ENCODE peak calls at places on chromosomes 3 and 15, in six cellular contexts. C is fibroblast of mammary gland; I is body of pancreas; D is CD4-positive, CD25-positive, alpha-beta regulatory T cell; N is aorta; R is PC-3. K is an unnamed sample.

GRCh38 chr15:84023636-84024035 is 211.9 kb upstream of the GOLGA6L4 start:
- DNase-seq in C (peak), I (peak), D (no peak), N (no peak), R (peak), K (no peak)

GRCh38 chr15:93043621-93044300 is 45.2 kb downstream of the RGMA start:
- DNase-seq in C (no peak), I (no peak), D (no peak), N (peak), R (no peak), K (peak)

GRCh38 chr15:51004103-51004536 is 90.6 kb downstream of the TNFAIP8L3 start:
- DNase-seq in C (peak), I (no peak), D (no peak), N (no peak), R (peak), K (no peak)

GRCh38 chr3:150968341-150968740 is 4.2 kb downstream of the CLRN1 start:
- DNase-seq in C (no peak), I (no peak), D (no peak), N (no peak), R (no peak), K (no peak)

GRCh38 chr3:45017826-45018225 is 8.3 kb upstream of the CLEC3B start:
- DNase-seq in C (no peak), I (no peak), D (no peak), N (no peak), R (no peak), K (no peak)

GRCh38 chr3:180987344-180987743 is 2.2 kb downstream of the DNAJC19 start:
- DNase-seq in C (no peak), I (no peak), D (no peak), N (no peak), R (no peak), K (no peak)

GRCh38 chr3:65398953-65399352 is 639.8 kb downstream of the MAGI1 start:
- DNase-seq in C (peak), I (no peak), D (no peak), N (no peak), R (peak), K (no peak)

GRCh38 chr15:69531302-69532027 is 78.8 kb downstream of the RPLP1 start:
- DNase-seq in C (no peak), I (no peak), D (no peak), N (no peak), R (no peak), K (no peak)

GRCh38 chr3:81728766-81729544 is 32.5 kb downstream of the GBE1 start:
- DNase-seq in C (peak), I (no peak), D (no peak), N (no peak), R (peak), K (no peak)

GRCh38 chr3:72265661-72266370 is 480.9 kb upstream of the PROK2 start:
- DNase-seq in C (no peak), I (no peak), D (no peak), N (no peak), R (no peak), K (no peak)

GRCh38 chr15:36608166-36608565 is 28.7 kb downstream of the CDIN1 start:
- DNase-seq in C (no peak), I (no peak), D (no peak), N (no peak), R (peak), K (no peak)

GRCh38 chr15:47485419-47485818 is 231.9 kb upstream of the SEMA6D start:
- DNase-seq in C (peak), I (no peak), D (no peak), N (no peak), R (peak), K (no peak)

GRCh38 chr3:58562498-58562897 is 14.7 kb downstream of the FAM107A start:
- DNase-seq in C (no peak), I (no peak), D (no peak), N (no peak), R (no peak), K (no peak)

GRCh38 chr3:173913397-173913796 is 515.9 kb downstream of the NLGN1 start:
- DNase-seq in C (peak), I (no peak), D (no peak), N (no peak), R (no peak), K (no peak)

GRCh38 chr3:125052671-125053303 is 3.0 kb downstream of the HEG1 start:
- DNase-seq in C (peak), I (no peak), D (no peak), N (peak), R (peak), K (no peak)

GRCh38 chr3:63607716-63608115 is 44.8 kb upstream of the SNTN start:
- DNase-seq in C (no peak), I (no peak), D (no peak), N (no peak), R (no peak), K (no peak)

GRCh38 chr3:74692-75243 is 121.8 kb upstream of the CHL1 start:
- DNase-seq in C (peak), I (no peak), D (no peak), N (no peak), R (no peak), K (no peak)

GRCh38 chr3:188486126-188486525 is 332.2 kb downstream of the LPP start:
- DNase-seq in C (peak), I (no peak), D (no peak), N (no peak), R (peak), K (no peak)

GRCh38 chr3:188348445-188349244 is 194.7 kb downstream of the LPP start:
- DNase-seq in C (peak), I (peak), D (no peak), N (peak), R (peak), K (peak)

GRCh38 chr15:40766194-40766830 is 2.4 kb downstream of the GCHFR start:
- DNase-seq in C (peak), I (no peak), D (no peak), N (no peak), R (no peak), K (no peak)

GRCh38 chr3:117355566-117355965 is 646.0 kb downstream of the TUSC7 start:
- DNase-seq in C (peak), I (peak), D (no peak), N (no peak), R (no peak), K (no peak)

GRCh38 chr3:23068016-23068728 is 135.0 kb upstream of the UBE2E2 start:
- DNase-seq in C (no peak), I (no peak), D (no peak), N (no peak), R (no peak), K (no peak)

GRCh38 chr15:77753238-77753873 is 120.6 kb upstream of the LINGO1 start:
- DNase-seq in C (peak), I (no peak), D (no peak), N (no peak), R (peak), K (no peak)

GRCh38 chr3:52682016-52682415 is 3.7 kb downstream of the PBRM1 start:
- DNase-seq in C (peak), I (peak), D (no peak), N (no peak), R (peak), K (no peak)

GRCh38 chr15:52006702-52007340 is 12.2 kb upstream of the MAPK6 start:
- DNase-seq in C (no peak), I (no peak), D (no peak), N (no peak), R (no peak), K (no peak)

GRCh38 chr3:184737641-184738518 is 26.0 kb upstream of the MAGEF1 start:
- DNase-seq in C (peak), I (no peak), D (no peak), N (no peak), R (peak), K (no peak)

GRCh38 chr3:19946291-19946831 is 536 bp upstream of the RAB5A start:
- DNase-seq in C (peak), I (no peak), D (peak), N (no peak), R (no peak), K (no peak)

GRCh38 chr3:108250626-108251025 is 28.4 kb upstream of the IFT57 start:
- DNase-seq in C (peak), I (no peak), D (no peak), N (no peak), R (peak), K (no peak)

GRCh38 chr3:70914889-70915288 is 602.5 kb upstream of the MDFIC2 start:
- DNase-seq in C (no peak), I (no peak), D (no peak), N (no peak), R (no peak), K (no peak)

GRCh38 chr3:143002083-143002712 is 828 bp downstream of the U2SURP start:
- DNase-seq in C (peak), I (no peak), D (peak), N (no peak), R (peak), K (no peak)

GRCh38 chr3:59189561-59190338 is 139.9 kb upstream of the CFAP20DC start:
- DNase-seq in C (peak), I (no peak), D (no peak), N (no peak), R (peak), K (no peak)

GRCh38 chr15:89543389-89543788 is 31.9 kb upstream of the TICRR start:
- DNase-seq in C (no peak), I (no peak), D (no peak), N (no peak), R (no peak), K (no peak)

GRCh38 chr15:22942306-22942855 is 37.8 kb downstream of the CYFIP1 start:
- DNase-seq in C (no peak), I (peak), D (no peak), N (peak), R (no peak), K (peak)

GRCh38 chr3:152037953-152038352 is 164.5 kb downstream of the SUCNR1 start:
- DNase-seq in C (peak), I (no peak), D (no peak), N (no peak), R (no peak), K (no peak)

GRCh38 chr3:44995142-44995770 is 19.2 kb downstream of the EXOSC7 start:
- DNase-seq in C (peak), I (peak), D (no peak), N (no peak), R (peak), K (peak)

GRCh38 chr3:138949002-138949418 is 2.0 kb downstream of the FOXL2NB start:
- DNase-seq in C (no peak), I (no peak), D (no peak), N (no peak), R (no peak), K (no peak)

GRCh38 chr3:138948371-138949001 is 1.5 kb downstream of the FOXL2NB start:
- DNase-seq in C (no peak), I (no peak), D (no peak), N (no peak), R (no peak), K (no peak)

GRCh38 chr3:138950701-138951100 is 3.7 kb downstream of the FOXL2NB start:
- DNase-seq in C (no peak), I (no peak), D (no peak), N (no peak), R (no peak), K (no peak)

GRCh38 chr3:138950006-138950644 is 3.1 kb downstream of the FOXL2NB start:
- DNase-seq in C (peak), I (peak), D (peak), N (no peak), R (no peak), K (no peak)

DNA sequence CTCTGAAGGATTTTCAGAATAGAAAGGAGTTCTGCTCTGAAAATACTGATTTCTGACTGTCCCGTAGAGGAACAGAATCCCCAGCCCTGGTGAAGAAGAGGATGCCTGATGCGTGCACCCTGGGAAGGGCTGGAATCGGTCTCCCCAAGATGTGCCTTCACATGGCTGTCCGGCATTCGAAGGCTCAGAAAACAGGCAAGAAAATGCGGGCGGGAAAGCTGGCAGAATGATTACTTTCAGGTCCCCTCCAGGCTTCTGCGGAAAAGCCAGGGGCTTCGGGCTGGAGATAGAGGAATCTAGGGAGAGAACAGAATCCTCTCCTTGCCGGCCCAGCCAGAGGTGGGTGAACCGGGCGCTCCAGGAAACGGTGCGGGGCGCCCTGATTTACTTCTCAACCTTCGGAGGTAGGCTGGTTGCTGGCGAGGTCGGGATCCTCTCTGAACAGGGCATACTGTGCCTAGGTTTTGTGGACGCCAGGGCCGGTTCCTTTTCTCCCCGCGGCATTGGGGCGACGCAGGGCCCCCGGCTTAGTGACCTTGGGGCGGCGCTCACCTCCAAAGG is 2.5 kb downstream of the FOXL2NB start:
- DNase-seq in C (no peak), I (no peak), D (no peak), N (no peak), R (no peak), K (no peak)
- H3K4me3 ChIP-seq in C (peak), I (no peak), D (no peak), N (peak), R (no peak), K (peak)

DNA sequence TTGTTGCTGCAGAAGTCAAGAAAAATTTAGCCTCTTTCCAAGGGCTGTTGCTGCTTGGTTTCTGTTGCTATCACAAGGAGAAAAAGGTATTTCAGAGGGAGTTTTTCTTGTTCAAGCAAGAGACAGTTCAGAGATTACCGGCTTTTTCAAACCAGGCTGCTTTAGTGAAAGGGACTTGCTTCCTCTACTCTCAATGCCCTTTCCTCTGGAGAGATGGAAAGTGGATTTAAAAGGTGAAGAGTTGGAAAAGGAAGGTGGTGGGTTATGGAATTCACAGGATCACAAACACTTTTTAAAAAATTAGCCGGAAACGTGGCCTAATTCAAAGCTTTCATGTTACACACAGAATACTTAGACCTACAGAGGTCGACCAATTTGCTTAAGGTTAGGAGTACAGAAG is 1.1 kb downstream of the PARP6 start:
- DNase-seq in C (no peak), I (no peak), D (no peak), N (no peak), R (no peak), K (no peak)
- H3K4me3 ChIP-seq in C (peak), I (no peak), D (peak), N (no peak), R (no peak), K (peak)

DNA sequence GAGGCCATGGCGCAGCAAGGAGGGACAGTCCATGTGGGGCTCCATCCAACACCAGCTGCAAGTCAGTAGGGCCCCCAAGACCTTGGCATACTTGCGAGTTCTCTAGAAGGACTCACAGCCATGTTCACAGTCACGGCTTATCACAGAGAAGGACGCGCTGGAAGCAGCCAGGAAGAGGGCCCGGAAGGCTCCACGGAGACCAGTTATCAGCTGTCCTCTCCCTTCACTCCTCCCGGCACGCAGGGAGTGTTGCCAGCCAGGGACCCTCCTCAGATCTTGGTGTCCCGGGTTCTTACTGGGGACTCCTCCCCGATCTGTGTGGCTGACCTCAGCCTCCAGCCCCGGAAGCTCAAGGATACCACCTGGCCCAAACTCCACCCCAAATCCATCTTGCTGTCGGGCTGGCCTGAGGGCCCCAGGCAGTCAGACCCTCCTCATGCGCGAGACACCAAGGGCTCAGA is 68.0 kb downstream of the SLTM start:
- DNase-seq in C (no peak), I (peak), D (no peak), N (no peak), R (no peak), K (no peak)
- H3K4me3 ChIP-seq in C (peak), I (no peak), D (no peak), N (no peak), R (no peak), K (peak)

DNA sequence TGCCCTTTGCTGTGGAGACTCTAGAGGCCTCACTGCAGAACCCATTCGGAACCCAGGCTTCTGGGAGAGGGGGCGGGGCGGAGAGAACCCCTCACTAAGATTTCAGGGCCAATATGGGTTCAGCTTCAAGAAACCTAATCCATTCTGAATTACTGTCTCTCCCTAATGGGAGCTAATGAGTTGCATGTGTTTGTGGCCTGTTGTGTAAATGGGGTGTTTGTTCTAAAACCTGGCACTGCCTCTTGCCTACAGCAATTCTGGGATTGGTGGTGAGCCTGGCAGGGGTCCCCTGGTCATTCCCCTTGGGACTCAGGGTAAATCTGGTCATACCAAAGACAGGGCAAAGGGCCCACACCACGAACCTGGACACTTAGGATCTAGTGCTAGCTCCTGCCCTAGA is 645 bp upstream of the RASL12 start:
- DNase-seq in C (peak), I (no peak), D (no peak), N (peak), R (no peak), K (no peak)
- H3K4me3 ChIP-seq in C (no peak), I (no peak), D (no peak), N (peak), R (no peak), K (peak)

DNA sequence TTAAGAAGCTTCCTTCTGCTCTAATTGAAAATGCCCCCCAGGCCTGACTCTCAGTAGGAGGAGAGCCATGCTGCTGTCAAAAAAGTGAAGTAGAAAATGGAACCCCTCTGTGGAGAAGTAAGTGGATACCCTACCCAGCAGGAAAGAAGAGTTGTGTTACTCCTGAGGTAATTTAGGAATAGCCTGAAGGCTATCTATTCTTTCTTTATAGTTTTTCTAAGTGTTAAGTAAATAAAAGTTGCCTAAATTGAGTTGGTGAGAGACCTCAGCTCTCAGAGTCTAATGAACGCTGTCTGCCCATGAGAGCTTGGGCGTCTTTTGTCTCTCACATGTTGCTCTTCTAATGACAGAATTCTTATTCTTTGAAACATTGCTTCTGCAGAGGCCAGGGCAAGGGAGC is 116.2 kb downstream of the NSUN3 start:
- DNase-seq in C (no peak), I (no peak), D (no peak), N (no peak), R (no peak), K (no peak)
- H3K4me3 ChIP-seq in C (no peak), I (no peak), D (no peak), N (no peak), R (no peak), K (no peak)

GRCh38 chr3:179796421-179796820 is 143.6 kb downstream of the USP13 start:
- DNase-seq in C (no peak), I (no peak), D (no peak), N (no peak), R (no peak), K (no peak)

GRCh38 chr3:179801831-179802230 is 149.0 kb downstream of the USP13 start:
- DNase-seq in C (peak), I (no peak), D (no peak), N (no peak), R (no peak), K (no peak)

GRCh38 chr3:179806177-179806576 is 153.3 kb downstream of the USP13 start:
- DNase-seq in C (peak), I (no peak), D (no peak), N (no peak), R (peak), K (no peak)

GRCh38 chr3:179797192-179797591 is 144.4 kb downstream of the USP13 start:
- DNase-seq in C (no peak), I (no peak), D (no peak), N (no peak), R (no peak), K (no peak)

GRCh38 chr3:179801263-179801662 is 148.4 kb downstream of the USP13 start:
- DNase-seq in C (peak), I (no peak), D (no peak), N (no peak), R (peak), K (no peak)
- H3K4me3 ChIP-seq in C (no peak), I (no peak), D (no peak), N (no peak), R (no peak), K (no peak)

GRCh38 chr15:67090297-67091072 is 25.1 kb downstream of the SMAD3 start:
- DNase-seq in C (peak), I (peak), D (no peak), N (no peak), R (no peak), K (no peak)
- H3K4me3 ChIP-seq in C (no peak), I (no peak), D (peak), N (no peak), R (peak), K (no peak)

GRCh38 chr3:50738252-50738598 is 63.5 kb downstream of the DOCK3 start:
- DNase-seq in C (no peak), I (no peak), D (no peak), N (no peak), R (no peak), K (no peak)
- H3K4me3 ChIP-seq in C (no peak), I (no peak), D (no peak), N (no peak), R (no peak), K (no peak)

GRCh38 chr3:127112796-127113570 is 79.9 kb upstream of the PRR23E start:
- DNase-seq in C (peak), I (no peak), D (no peak), N (no peak), R (peak), K (no peak)
- H3K4me3 ChIP-seq in C (no peak), I (no peak), D (no peak), N (no peak), R (peak), K (no peak)